ENCODE peak calls at places on chromosome 6, in seven cellular contexts. E is left cardiac atrium, M is heart right ventricle, W is WERI-Rb-1, Y is AG09319, N is C1 segment of cervical spinal cord, S is lung microvascular endothelial cell. Z is an unnamed sample.

GRCh38 chr6:12350644-12351173 is 60.5 kb downstream of the EDN1 start:
- DNase-seq in Y (no peak), W (no peak), M (no peak), S (no peak), N (no peak), E (no peak), Z (no peak)

GRCh38 chr6:33718713-33719112 is 7.2 kb upstream of the UQCC2 start:
- DNase-seq in M (no peak), E (no peak), N (no peak), S (no peak), Y (no peak), W (no peak), Z (no peak)

GRCh38 chr6:16747232-16748027 is 13.8 kb downstream of the ATXN1 start:
- DNase-seq in E (no peak), Y (no peak), M (no peak), W (no peak), N (no peak), S (peak), Z (no peak)

GRCh38 chr6:156390621-156391378 is 386.4 kb upstream of the ARID1B start:
- DNase-seq in M (no peak), W (no peak), N (no peak), Y (no peak), S (no peak), E (no peak), Z (no peak)

GRCh38 chr6:15879372-15880261 is 216.8 kb upstream of the DTNBP1 start:
- DNase-seq in Y (peak), S (peak), E (peak), W (no peak), N (no peak), M (peak), Z (peak)

GRCh38 chr6:44530910-44531234 is 143.4 kb downstream of the CDC5L start:
- DNase-seq in S (no peak), N (no peak), W (no peak), E (no peak), M (no peak), Y (no peak), Z (no peak)

GRCh38 chr6:154319231-154319858 is 37.3 kb downstream of the IPCEF1 start:
- DNase-seq in E (no peak), S (no peak), N (no peak), Y (peak), W (no peak), M (no peak), Z (no peak)

GRCh38 chr6:57040011-57040410 is 6.5 kb upstream of the KIAA1586 start:
- DNase-seq in S (peak), Y (no peak), E (no peak), N (no peak), W (peak), M (no peak), Z (no peak)

GRCh38 chr6:150269857-150270223 is 99.0 kb upstream of the IYD start:
- DNase-seq in N (no peak), M (no peak), E (no peak), S (no peak), W (peak), Y (no peak), Z (no peak)

GRCh38 chr6:33692078-33692759 is 19.3 kb downstream of the UQCC2 start:
- DNase-seq in S (no peak), W (no peak), M (peak), Y (no peak), E (peak), N (no peak), Z (no peak)

GRCh38 chr6:63923139-63923739 is 287.6 kb downstream of the PHF3 start:
- DNase-seq in Y (no peak), M (no peak), E (no peak), W (no peak), S (peak), N (no peak), Z (peak)

GRCh38 chr6:150720774-150721233 is 121.1 kb downstream of the PLEKHG1 start:
- DNase-seq in M (no peak), E (no peak), S (peak), W (no peak), N (no peak), Y (no peak), Z (no peak)

GRCh38 chr6:41578714-41579610 is 32.8 kb downstream of the FOXP4 start:
- DNase-seq in M (no peak), W (peak), Y (no peak), E (no peak), N (no peak), S (no peak), Z (no peak)

GRCh38 chr6:105250523-105250922 is 70.7 kb upstream of the POPDC3 start:
- DNase-seq in W (no peak), Y (no peak), E (no peak), N (no peak), M (no peak), S (no peak), Z (no peak)

GRCh38 chr6:17101422-17102257 is at the start of gene STMND1:
- DNase-seq in M (peak), S (no peak), Y (no peak), N (no peak), W (peak), E (no peak), Z (no peak)

GRCh38 chr6:154232013-154232920 is 124.3 kb downstream of the IPCEF1 start:
- DNase-seq in N (no peak), Y (no peak), E (no peak), W (no peak), M (no peak), S (no peak), Z (no peak)

GRCh38 chr6:31452859-31453258 is 45.1 kb upstream of the MICB start:
- DNase-seq in Y (no peak), M (no peak), N (no peak), E (no peak), W (no peak), S (no peak), Z (no peak)

GRCh38 chr6:42249279-42249678 is 31.6 kb upstream of the MRPS10 start:
- DNase-seq in N (no peak), W (no peak), M (no peak), Y (no peak), E (no peak), S (peak), Z (no peak)

GRCh38 chr6:33850869-33851541 is 47.2 kb upstream of the MLN start:
- DNase-seq in E (no peak), S (no peak), W (no peak), Y (no peak), M (no peak), N (no peak), Z (no peak)

GRCh38 chr6:35691027-35691824 is 2.5 kb upstream of the FKBP5 start:
- DNase-seq in W (no peak), E (peak), S (no peak), Y (no peak), N (no peak), M (peak), Z (no peak)

GRCh38 chr6:140475086-140475485 is 1100.6 kb upstream of the CITED2 start:
- DNase-seq in Y (no peak), N (no peak), W (no peak), M (no peak), S (no peak), E (no peak), Z (no peak)

GRCh38 chr6:157323924-157324276 is 581 bp upstream of the TMEM242 start:
- DNase-seq in E (peak), M (peak), S (peak), N (no peak), W (peak), Y (peak), Z (no peak)

GRCh38 chr6:148367418-148368024 is 24.9 kb downstream of the SASH1 start:
- DNase-seq in M (peak), E (peak), W (no peak), Y (peak), N (no peak), S (peak), Z (peak)